ENCODE peak calls at places on chromosome 15, in seven cellular contexts. Q is hypothalamus, N is A172, M is NAMALWA, D is A549, Y is NCI-H1694, B is GM23338. E is an unnamed sample.

GRCh38 chr15:62244762-62245161 is 79.7 kb upstream of the C2CD4B start:
- DNase-seq in Q (no peak), N (no peak), Y (no peak), M (peak; percentile 7), B (peak; percentile 12), D (no peak), E (no peak)

GRCh38 chr15:51270706-51271105 is 67.7 kb downstream of the CYP19A1 start:
- DNase-seq in N (no peak), M (no peak), D (no peak), B (no peak), Q (peak; percentile 12), Y (no peak), E (no peak)

GRCh38 chr15:60021589-60022378 is 17.7 kb downstream of the FOXB1 start:
- DNase-seq in D (no peak), N (peak; percentile 83), Q (no peak), Y (no peak), B (no peak), M (no peak), E (no peak)

GRCh38 chr15:29151111-29151857 is 118.3 kb downstream of the NSMCE3 start:
- DNase-seq in M (no peak), B (no peak), Q (no peak), Y (no peak), N (no peak), D (no peak), E (no peak)

GRCh38 chr15:36109943-36110658 is 469.3 kb upstream of the CDIN1 start:
- DNase-seq in M (no peak), Y (no peak), Q (no peak), B (no peak), D (no peak), N (peak; percentile 59), E (no peak)

GRCh38 chr15:89326316-89326715 is 8.3 kb downstream of the POLG start:
- DNase-seq in M (no peak), Y (no peak), Q (no peak), N (no peak), B (no peak), D (no peak), E (no peak)

GRCh38 chr15:53367740-53368139 is 391.7 kb downstream of the WDR72 start:
- DNase-seq in M (no peak), Q (no peak), D (no peak), Y (no peak), B (no peak), N (no peak), E (no peak)

GRCh38 chr15:34606545-34606944 is 23.1 kb upstream of the GOLGA8B start:
- DNase-seq in Q (no peak), B (no peak), N (no peak), Y (no peak), D (no peak), M (no peak), E (no peak)

GRCh38 chr15:72319360-72319984 is 485 bp downstream of the CELF6 start:
- DNase-seq in B (peak; percentile 88), M (no peak), D (peak; percentile 62), Q (peak; percentile 57), Y (no peak), N (peak; percentile 45), E (no peak)

GRCh38 chr15:77060560-77060959 is 10.3 kb downstream of the TSPAN3 start:
- DNase-seq in Y (no peak), D (no peak), M (no peak), B (no peak), Q (no peak), N (no peak), E (no peak)

GRCh38 chr15:44500555-44500954 is 36.4 kb upstream of the EIF3J start:
- DNase-seq in N (no peak), D (no peak), Q (no peak), M (no peak), Y (no peak), B (no peak), E (no peak)

GRCh38 chr15:101136381-101137268 is 115.2 kb downstream of the CHSY1 start:
- DNase-seq in B (no peak), N (no peak), D (no peak), Q (no peak), Y (no peak), M (no peak), E (no peak)